ENCODE peak calls at places on chromosomes 11 and 22, in nine cellular contexts. E is spleen; W is tibial artery; A is mammary epithelial cell; R is IMR-90; Z is CD4-positive, alpha-beta T cell; T is GM13976; Y is omental fat pad; S is endothelial cell. G is an unnamed sample.
A peak's percentile ranks its signal among the peaks of the same experiment; 100 is the strongest.

GRCh38 chr11:58618215-58618614 is 4.2 kb upstream of the CNTF start:
- DNase-seq in E (no peak), W (no peak), A (no peak), R (no peak), Z (peak; percentile 2), T (no peak), Y (no peak), S (no peak), G (no peak)

GRCh38 chr11:46446343-46446751 is 54.8 kb upstream of the CHRM4 start:
- DNase-seq in E (no peak), W (no peak), A (no peak), R (peak; percentile 52), Z (no peak), T (no peak), Y (no peak), S (no peak), G (no peak)

GRCh38 chr11:12508151-12508740 is 130.9 kb downstream of the PARVA start:
- DNase-seq in E (no peak), W (no peak), A (no peak), R (peak; percentile 75), Z (no peak), T (no peak), Y (no peak), S (no peak), G (no peak)

GRCh38 chr22:37563153-37564081 is 3.1 kb downstream of the CDC42EP1 start:
- DNase-seq in E (no peak), W (peak; percentile 91), A (peak; percentile 95), R (peak; percentile 97), Z (no peak), T (no peak), Y (peak; percentile 86), S (no peak), G (peak; percentile 21)

GRCh38 chr22:31443516-31443915 is 44.1 kb downstream of the DRG1 start:
- DNase-seq in E (no peak), W (no peak), A (no peak), R (no peak), Z (no peak), T (no peak), Y (no peak), S (no peak), G (no peak)

GRCh38 chr11:43955381-43956118 is 13.1 kb downstream of the C11orf96 start:
- DNase-seq in E (no peak), W (no peak), A (peak; percentile 34), R (peak; percentile 10), Z (no peak), T (no peak), Y (no peak), S (no peak), G (no peak)

GRCh38 chr11:13277719-13278619 is at the start of gene BMAL1:
- DNase-seq in E (peak; percentile 96), W (peak; percentile 60), A (no peak), R (no peak), Z (peak; percentile 34), T (peak; percentile 64), Y (peak; percentile 37), S (no peak), G (no peak)

GRCh38 chr11:43784301-43784700 is 96.3 kb upstream of the ALKBH3 start:
- DNase-seq in E (no peak), W (no peak), A (no peak), R (no peak), Z (no peak), T (no peak), Y (no peak), S (no peak), G (no peak)

GRCh38 chr22:45516163-45516562 is 13.5 kb downstream of the FBLN1 start:
- DNase-seq in E (no peak), W (no peak), A (no peak), R (no peak), Z (no peak), T (no peak), Y (no peak), S (no peak), G (no peak)

GRCh38 chr11:60842688-60843605 is 1.0 kb downstream of the CCDC86 start:
- DNase-seq in E (no peak), W (no peak), A (no peak), R (no peak), Z (no peak), T (no peak), Y (no peak), S (no peak), G (no peak)

GRCh38 chr22:26937213-26937612 is 279.8 kb downstream of the MIAT start:
- DNase-seq in E (no peak), W (no peak), A (no peak), R (no peak), Z (no peak), T (no peak), Y (no peak), S (no peak), G (no peak)

GRCh38 chr11:68989936-68990606 is 9.3 kb upstream of the MRGPRD start:
- DNase-seq in E (peak; percentile 25), W (no peak), A (no peak), R (no peak), Z (no peak), T (no peak), Y (no peak), S (no peak), G (no peak)

GRCh38 chr11:130629039-130629438 is 180.6 kb downstream of the ADAMTS15 start:
- DNase-seq in E (no peak), W (no peak), A (peak; percentile 78), R (no peak), Z (no peak), T (no peak), Y (no peak), S (no peak), G (no peak)

GRCh38 chr11:117613521-117613920 is 183.5 kb downstream of the DSCAML1 start:
- DNase-seq in E (no peak), W (no peak), A (no peak), R (no peak), Z (no peak), T (no peak), Y (no peak), S (no peak), G (no peak)

GRCh38 chr11:66363805-66364535 is 7.6 kb downstream of the SLC29A2 start:
- DNase-seq in E (peak; percentile 82), W (no peak), A (no peak), R (no peak), Z (peak; percentile 61), T (peak; percentile 87), Y (no peak), S (peak; percentile 77), G (peak; percentile 74)

GRCh38 chr11:114293201-114293711 is 2.9 kb upstream of the NNMT start:
- DNase-seq in E (no peak), W (no peak), A (peak; percentile 49), R (no peak), Z (no peak), T (no peak), Y (no peak), S (no peak), G (no peak)

GRCh38 chr22:19880786-19881569 is 26.3 kb upstream of the GNB1L start:
- DNase-seq in E (peak; percentile 68), W (peak; percentile 46), A (peak; percentile 69), R (peak; percentile 94), Z (no peak), T (no peak), Y (peak; percentile 24), S (peak; percentile 77), G (peak; percentile 75)

GRCh38 chr22:29268511-29269229 is 602 bp downstream of the EWSR1 start:
- DNase-seq in E (no peak), W (peak; percentile 60), A (peak; percentile 26), R (peak; percentile 67), Z (no peak), T (peak; percentile 59), Y (no peak), S (peak; percentile 54), G (peak; percentile 62)

DNA sequence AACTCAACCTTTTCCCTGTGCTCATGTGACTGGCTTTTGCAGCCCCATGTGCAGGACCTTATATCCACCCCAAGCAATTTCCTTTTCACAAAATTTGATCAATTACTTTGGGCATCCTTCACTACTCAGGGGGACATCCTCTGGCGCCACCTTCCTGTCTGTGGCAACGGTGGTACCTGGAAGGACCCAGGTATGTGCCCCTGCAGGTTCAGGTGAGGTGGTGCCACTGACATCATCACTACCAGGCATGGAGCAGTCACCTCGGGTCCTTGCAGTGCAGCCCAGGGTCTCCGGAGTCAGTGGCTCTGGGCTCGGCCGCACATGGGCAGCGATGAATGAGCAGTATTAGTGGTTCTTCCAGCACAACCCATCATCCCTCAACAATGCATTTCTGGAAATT is 37.7 kb upstream of the B3GAT1 start:
- DNase-seq in E (no peak), W (no peak), A (no peak), R (no peak), Z (peak; percentile 3), T (no peak), Y (no peak), S (no peak), G (no peak)
- TF ChIP-seq CTCF in E (no peak), W (no peak), A (no peak), R (no peak), Z (no peak), T (no peak), Y (no peak), S (no peak), G (no peak)

GRCh38 chr22:50146440-50147228 is 23.9 kb upstream of the PANX2 start:
- DNase-seq in E (no peak), W (peak; percentile 44), A (peak; percentile 54), R (peak; percentile 71), Z (no peak), T (peak; percentile 55), Y (no peak), S (no peak), G (peak; percentile 59)
- TF ChIP-seq CTCF in E (no peak), W (peak; percentile 64), A (peak; percentile 99), R (peak; percentile 85), Z (no peak), T (peak; percentile 36), Y (no peak), S (no peak), G (peak; percentile 56)

DNA sequence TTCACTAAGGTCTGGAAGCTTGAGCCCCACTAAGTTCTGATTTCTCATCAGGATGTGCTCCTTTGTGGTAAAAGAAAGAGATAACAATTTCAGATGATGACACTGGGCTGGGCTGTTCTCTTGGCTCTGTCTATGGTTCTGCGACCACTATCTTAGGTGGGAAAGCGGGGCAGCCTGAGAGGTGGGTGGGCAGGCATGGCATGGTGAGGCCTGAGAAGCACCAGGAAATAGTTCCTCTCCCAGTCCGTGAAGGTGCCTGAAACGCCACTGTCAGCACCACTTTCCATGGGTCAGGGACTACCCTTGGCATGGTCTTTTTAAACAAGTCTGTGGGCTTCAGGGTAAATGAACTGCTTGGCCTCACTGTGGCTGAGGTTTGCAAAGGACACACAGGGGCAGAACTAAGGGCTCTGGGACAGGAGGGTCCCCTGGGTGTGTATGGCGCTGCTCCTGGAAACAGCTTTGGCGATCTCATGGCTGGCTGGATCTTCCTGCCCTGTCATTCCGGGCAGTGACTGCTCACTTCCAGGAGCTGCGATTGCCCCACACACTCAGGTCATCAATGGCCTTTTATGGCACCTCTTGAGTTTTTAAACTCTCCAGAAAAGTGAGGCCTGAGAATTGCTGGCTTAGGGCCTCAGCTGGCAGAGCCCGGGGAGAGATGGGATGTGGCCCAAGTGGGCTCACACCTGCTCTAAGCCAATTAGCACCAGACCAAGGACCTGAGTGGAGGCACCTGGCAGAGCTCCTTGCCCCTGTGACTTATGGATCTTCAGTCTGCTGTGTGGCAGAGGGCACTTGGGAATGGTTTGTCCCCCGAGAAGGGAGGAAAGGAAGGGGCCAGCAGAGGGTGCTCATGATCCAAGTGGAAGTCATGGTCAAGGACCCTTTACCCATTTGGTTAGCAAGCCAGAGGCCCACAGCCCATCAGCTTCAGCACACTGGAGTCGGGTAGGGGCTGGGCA is 55.6 kb upstream of the LYVE1 start:
- DNase-seq in E (peak; percentile 77), W (no peak), A (no peak), R (peak; percentile 37), Z (no peak), T (peak; percentile 69), Y (no peak), S (no peak), G (no peak)
- TF ChIP-seq CTCF in E (no peak), W (peak; percentile 45), A (peak; percentile 23), R (peak; percentile 54), Z (no peak), T (peak; percentile 12), Y (no peak), S (no peak), G (no peak)

GRCh38 chr11:95789506-95790122 is at the start of gene FAM76B:
- DNase-seq in E (peak; percentile 98), W (peak; percentile 97), A (peak; percentile 99), R (peak; percentile 99), Z (peak; percentile 93), T (peak; percentile 92), Y (peak; percentile 87), S (peak; percentile 92), G (peak; percentile 94)
- TF ChIP-seq CTCF in E (no peak), W (no peak), A (no peak), R (no peak), Z (no peak), T (no peak), Y (no peak), S (no peak), G (no peak)